ENCODE peak calls at places on chromosome 1, in four cellular contexts. One of them, this sample, is unnamed.
A peak's percentile ranks its signal among the peaks of the same experiment; 100 is the strongest.

GRCh38 chr1:91741906-91742305 is 144.0 kb downstream of the TGFBR3 start:
- DNase-seq in HepG2: no peak
- DNase-seq in K562: no peak
- DNase-seq in GM12878: no peak
- DNase-seq in this sample: no peak

GRCh38 chr1:157189096-157189495 is 50.9 kb upstream of the ETV3 start:
- DNase-seq in HepG2: no peak
- DNase-seq in GM12878: no peak
- DNase-seq in K562: no peak
- DNase-seq in this sample: no peak

GRCh38 chr1:63915121-63915520 is 141.3 kb downstream of the ROR1 start:
- DNase-seq in GM12878: no peak
- DNase-seq in HepG2: peak; percentile 25
- DNase-seq in K562: no peak
- DNase-seq in this sample: no peak

GRCh38 chr1:97797403-97798183 is 123.2 kb downstream of the DPYD start:
- DNase-seq in HepG2: no peak
- DNase-seq in GM12878: no peak
- DNase-seq in K562: no peak
- DNase-seq in this sample: no peak

GRCh38 chr1:43419627-43420425 is 30.1 kb downstream of the SZT2 start:
- DNase-seq in GM12878: no peak
- DNase-seq in HepG2: no peak
- DNase-seq in K562: no peak
- DNase-seq in this sample: no peak

GRCh38 chr1:41719128-41719527 is 199.6 kb downstream of the HIVEP3 start:
- DNase-seq in HepG2: no peak
- DNase-seq in K562: no peak
- DNase-seq in GM12878: no peak
- DNase-seq in this sample: no peak

GRCh38 chr1:101567582-101568189 is 330.9 kb downstream of the S1PR1 start:
- DNase-seq in HepG2: peak; percentile 3
- DNase-seq in GM12878: no peak
- DNase-seq in K562: peak; percentile 29
- DNase-seq in this sample: peak; percentile 48

GRCh38 chr1:162248854-162249535 is 127.7 kb downstream of the SPATA46 start:
- DNase-seq in HepG2: no peak
- DNase-seq in GM12878: no peak
- DNase-seq in K562: no peak
- DNase-seq in this sample: peak; percentile 22

GRCh38 chr1:245587435-245588105 is 432.8 kb downstream of the KIF26B start:
- DNase-seq in HepG2: no peak
- DNase-seq in K562: no peak
- DNase-seq in GM12878: no peak
- DNase-seq in this sample: no peak

GRCh38 chr1:61921435-61921834 is 179.2 kb downstream of the PATJ start:
- DNase-seq in HepG2: no peak
- DNase-seq in K562: no peak
- DNase-seq in GM12878: no peak
- DNase-seq in this sample: no peak

GRCh38 chr1:37477198-37477931 is 3.0 kb downstream of the ZC3H12A start:
- DNase-seq in K562: peak; percentile 33
- DNase-seq in GM12878: peak; percentile 81
- DNase-seq in HepG2: peak; percentile 31
- DNase-seq in this sample: peak; percentile 66

GRCh38 chr1:31626451-31627202 is 9.1 kb downstream of the HCRTR1 start:
- DNase-seq in GM12878: no peak
- DNase-seq in K562: peak; percentile 32
- DNase-seq in HepG2: no peak
- DNase-seq in this sample: no peak

GRCh38 chr1:27795601-27796000 is 22.6 kb downstream of the STX12 start:
- DNase-seq in GM12878: no peak
- DNase-seq in K562: no peak
- DNase-seq in HepG2: no peak
- DNase-seq in this sample: no peak

GRCh38 chr1:61056674-61057439 is 25.5 kb upstream of the NFIA start:
- DNase-seq in HepG2: no peak
- DNase-seq in K562: peak; percentile 76
- DNase-seq in GM12878: no peak
- DNase-seq in this sample: no peak

GRCh38 chr1:207917086-207917485 is 6.2 kb upstream of the CD34 start:
- DNase-seq in K562: peak; percentile 44
- DNase-seq in GM12878: no peak
- DNase-seq in HepG2: no peak
- DNase-seq in this sample: no peak

GRCh38 chr1:56453016-56453721 is 126.2 kb downstream of the PLPP3 start:
- DNase-seq in K562: no peak
- DNase-seq in HepG2: peak; percentile 44
- DNase-seq in GM12878: no peak
- DNase-seq in this sample: no peak

GRCh38 chr1:27668808-27669723 is 2.9 kb downstream of the IFI6 start:
- DNase-seq in GM12878: no peak
- DNase-seq in K562: peak; percentile 90
- DNase-seq in HepG2: no peak
- DNase-seq in this sample: peak; percentile 94

GRCh38 chr1:107926436-107927080 is 38.4 kb downstream of the VAV3 start:
- DNase-seq in GM12878: no peak
- DNase-seq in HepG2: no peak
- DNase-seq in K562: no peak
- DNase-seq in this sample: no peak

GRCh38 chr1:206036661-206037455 is 13.2 kb upstream of the CTSE start:
- DNase-seq in HepG2: no peak
- DNase-seq in GM12878: no peak
- DNase-seq in K562: no peak
- DNase-seq in this sample: no peak

GRCh38 chr1:16215882-16216753 is 3.7 kb upstream of the ARHGEF19 start:
- DNase-seq in HepG2: peak; percentile 61
- DNase-seq in K562: peak; percentile 99
- DNase-seq in GM12878: peak; percentile 26
- DNase-seq in this sample: peak; percentile 100
- TF ChIP-seq ATF2 in HepG2: no peak
- TF ChIP-seq ATF2 in K562: no peak
- TF ChIP-seq ATF2 in GM12878: no peak
- TF ChIP-seq ATF2 in this sample: no peak

GRCh38 chr1:240385985-240386978 is 225.7 kb downstream of the GREM2 start:
- DNase-seq in K562: no peak
- DNase-seq in HepG2: no peak
- DNase-seq in GM12878: no peak
- DNase-seq in this sample: no peak
- TF ChIP-seq CREM in K562: no peak
- TF ChIP-seq CREM in HepG2: no peak
- TF ChIP-seq CREM in GM12878: no peak
- TF ChIP-seq CREM in this sample: no peak

GRCh38 chr1:84709175-84709574 is 18.9 kb upstream of the SSX2IP start:
- DNase-seq in GM12878: no peak
- DNase-seq in HepG2: no peak
- DNase-seq in K562: peak; percentile 54
- DNase-seq in this sample: no peak

GRCh38 chr1:84711091-84711490 is 20.8 kb upstream of the SSX2IP start:
- DNase-seq in HepG2: no peak
- DNase-seq in K562: no peak
- DNase-seq in GM12878: no peak
- DNase-seq in this sample: no peak

GRCh38 chr1:84715620-84716019 is 25.4 kb upstream of the SSX2IP start:
- DNase-seq in GM12878: no peak
- DNase-seq in HepG2: no peak
- DNase-seq in K562: peak; percentile 23
- DNase-seq in this sample: no peak

GRCh38 chr1:84708031-84708430 is 17.8 kb upstream of the SSX2IP start:
- DNase-seq in HepG2: no peak
- DNase-seq in K562: no peak
- DNase-seq in GM12878: no peak
- DNase-seq in this sample: no peak

DNA sequence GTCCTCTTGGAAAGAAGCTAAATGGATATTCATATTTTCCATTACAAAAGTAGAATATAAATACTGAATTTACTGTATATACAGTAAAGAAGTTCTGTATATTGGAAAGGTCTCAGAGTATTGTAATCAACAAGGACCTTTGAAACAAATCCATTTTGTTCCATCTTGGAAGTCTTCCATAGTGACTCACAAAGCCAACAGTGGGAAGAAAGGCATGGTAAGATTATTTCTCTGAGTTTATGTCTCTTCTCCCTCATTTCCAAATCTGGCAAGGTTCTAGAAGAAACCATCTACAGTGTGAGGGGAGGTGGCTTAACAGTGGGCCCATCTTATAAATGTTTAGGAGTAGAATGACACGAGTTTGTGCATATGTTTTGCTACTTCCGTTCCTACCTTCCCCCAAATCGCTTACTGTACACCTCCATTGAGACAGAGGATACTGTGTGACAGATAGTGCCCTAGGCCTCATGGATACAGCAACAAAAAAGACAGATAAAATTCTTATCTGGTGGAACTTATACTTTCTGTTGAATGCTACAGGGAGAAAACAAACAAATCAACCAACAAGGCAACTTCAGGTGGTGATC is 22.1 kb upstream of the SSX2IP start:
- DNase-seq in GM12878: no peak
- DNase-seq in K562: peak; percentile 23
- DNase-seq in HepG2: no peak
- DNase-seq in this sample: no peak
- TF ChIP-seq USF2 in GM12878: no peak
- TF ChIP-seq USF2 in K562: no peak
- TF ChIP-seq USF2 in HepG2: no peak
- TF ChIP-seq USF2 in this sample: no peak

DNA sequence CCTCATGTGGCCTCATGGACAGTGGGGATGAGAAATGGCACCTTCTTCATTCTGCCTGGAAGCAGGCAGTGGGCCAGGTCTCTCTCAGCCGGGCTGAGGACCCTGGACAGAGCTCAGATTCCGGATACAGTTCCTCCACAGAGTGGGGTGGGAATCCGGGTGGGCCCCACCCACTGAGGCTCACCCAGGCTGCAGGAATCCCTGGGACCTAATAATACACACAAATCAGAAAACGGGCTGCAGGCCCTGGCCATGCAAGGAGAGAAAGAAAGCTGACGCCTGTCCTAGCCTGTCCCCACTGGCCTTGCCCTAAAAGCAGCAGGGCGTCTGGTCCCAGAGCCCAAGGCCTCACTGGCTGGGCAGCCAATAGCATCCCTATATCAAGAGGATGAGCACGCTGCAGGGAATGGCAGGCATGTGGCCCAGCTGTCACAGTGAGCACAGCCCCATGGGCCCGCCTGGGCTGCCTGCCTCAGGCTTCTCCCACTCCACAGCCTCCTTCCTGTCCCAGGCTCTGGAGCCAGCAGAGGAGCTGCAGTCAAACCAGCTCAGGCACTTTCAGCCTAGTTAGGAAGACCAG is 25.3 kb downstream of the ACTA1 start:
- DNase-seq in K562: no peak
- DNase-seq in HepG2: peak; percentile 55
- DNase-seq in GM12878: no peak
- DNase-seq in this sample: no peak
- TF ChIP-seq ATF2 in K562: no peak
- TF ChIP-seq ATF2 in HepG2: no peak
- TF ChIP-seq ATF2 in GM12878: no peak
- TF ChIP-seq ATF2 in this sample: no peak

GRCh38 chr1:18288609-18289219 is 181.1 kb downstream of the IGSF21 start:
- DNase-seq in HepG2: no peak
- DNase-seq in K562: peak; percentile 24
- DNase-seq in GM12878: no peak
- DNase-seq in this sample: no peak

GRCh38 chr1:18289597-18289996 is 182.0 kb downstream of the IGSF21 start:
- DNase-seq in K562: no peak
- DNase-seq in HepG2: no peak
- DNase-seq in GM12878: no peak
- DNase-seq in this sample: no peak

GRCh38 chr1:18293291-18293690 is 185.7 kb downstream of the IGSF21 start:
- DNase-seq in K562: no peak
- DNase-seq in GM12878: no peak
- DNase-seq in HepG2: no peak
- DNase-seq in this sample: no peak

GRCh38 chr1:18292531-18292930 is 184.9 kb downstream of the IGSF21 start:
- DNase-seq in GM12878: no peak
- DNase-seq in HepG2: no peak
- DNase-seq in K562: no peak
- DNase-seq in this sample: no peak

DNA sequence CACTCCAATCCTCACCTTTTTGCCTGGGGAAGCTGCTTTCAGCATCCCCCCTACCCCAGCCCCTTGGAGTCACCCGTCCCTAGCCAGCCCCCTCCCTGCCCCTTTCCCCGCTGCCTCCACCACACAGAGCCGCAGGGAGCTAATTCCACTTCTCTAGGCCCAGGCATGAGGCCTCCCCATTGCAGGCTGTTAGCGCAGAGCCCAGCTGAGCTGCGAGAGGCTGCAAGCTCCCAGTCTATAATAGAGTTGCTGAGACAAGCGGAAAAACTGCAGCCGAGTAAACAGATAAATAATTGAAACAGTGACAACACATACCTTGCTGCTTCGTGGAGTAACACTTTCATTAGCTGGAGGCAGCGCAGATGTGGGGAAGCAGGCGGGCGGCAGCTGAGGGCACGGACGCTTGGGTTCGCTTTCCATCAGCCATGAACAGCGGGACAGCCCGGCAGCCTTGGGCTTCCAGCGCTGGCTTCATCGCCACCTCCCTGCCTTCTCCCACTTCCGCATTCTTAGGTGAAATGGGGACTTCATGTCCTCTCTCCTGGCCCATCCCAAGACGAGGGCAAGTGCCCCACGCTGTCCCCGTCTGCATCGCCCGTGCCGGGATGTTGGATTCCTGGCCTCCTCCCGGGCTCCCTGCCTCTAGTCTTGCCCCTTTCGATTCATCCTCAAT is 183.3 kb downstream of the IGSF21 start:
- DNase-seq in HepG2: no peak
- DNase-seq in GM12878: no peak
- DNase-seq in K562: no peak
- DNase-seq in this sample: peak; percentile 30
- TF ChIP-seq CREM in HepG2: no peak
- TF ChIP-seq CREM in GM12878: no peak
- TF ChIP-seq CREM in K562: no peak
- TF ChIP-seq CREM in this sample: no peak

DNA sequence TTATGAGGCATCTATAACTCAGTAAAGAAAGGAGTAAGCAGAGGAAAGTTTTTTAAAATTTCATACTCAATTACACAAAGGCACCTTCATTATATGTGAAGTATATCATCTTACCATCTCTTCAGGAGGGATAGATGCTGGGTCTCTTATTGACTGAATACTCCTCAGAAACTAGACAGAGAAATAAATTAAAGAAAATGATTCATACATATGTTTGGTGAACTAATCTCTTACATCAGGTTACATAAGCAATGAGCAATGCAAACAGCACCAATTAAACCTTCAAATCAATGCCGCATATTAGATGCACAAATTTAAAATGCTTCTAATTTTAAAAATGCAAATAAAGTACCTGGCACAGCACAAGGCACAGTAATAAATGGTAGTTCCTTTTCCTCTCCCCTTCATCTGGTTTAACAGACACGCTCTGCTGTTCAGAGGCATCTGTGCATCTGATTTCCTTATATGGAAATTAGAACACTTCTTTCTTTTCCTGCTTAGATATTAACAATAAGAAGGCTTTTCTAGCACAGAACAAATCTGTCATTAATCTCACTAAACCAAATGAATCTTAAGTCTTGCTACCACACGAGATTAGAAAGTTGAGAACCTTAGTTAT is 20.0 kb downstream of the SCYL3 start:
- DNase-seq in GM12878: no peak
- DNase-seq in K562: no peak
- DNase-seq in HepG2: no peak
- DNase-seq in this sample: no peak
- TF ChIP-seq USF2 in GM12878: no peak
- TF ChIP-seq USF2 in K562: no peak
- TF ChIP-seq USF2 in HepG2: no peak
- TF ChIP-seq USF2 in this sample: no peak

GRCh38 chr1:111469539-111469938 is 4.2 kb upstream of the C1orf162 start:
- DNase-seq in K562: no peak
- DNase-seq in HepG2: no peak
- DNase-seq in GM12878: no peak
- DNase-seq in this sample: no peak
- TF ChIP-seq ATF2 in K562: no peak
- TF ChIP-seq ATF2 in HepG2: no peak
- TF ChIP-seq ATF2 in GM12878: no peak
- TF ChIP-seq ATF2 in this sample: no peak

This sample was measured in WTC11.